ENCODE peak calls at places on chromosomes 2 and 18, in seven cellular contexts. G, I, C, T, S, L and M are unnamed samples.

GRCh38 chr2:180520206-180520605 is 460.2 kb upstream of the UBE2E3 start:
- DNase-seq in S (peak), I (no peak), C (no peak), T (no peak), G (peak), L (no peak), M (no peak)

GRCh38 chr2:72745679-72746368 is 80.0 kb downstream of the EXOC6B start:
- DNase-seq in T (no peak), G (peak), L (no peak), C (no peak), I (no peak), S (peak), M (no peak)

GRCh38 chr2:95330939-95331338 is 33.8 kb downstream of the KCNIP3 start:
- DNase-seq in I (no peak), G (no peak), C (no peak), S (no peak), T (no peak), L (no peak), M (no peak)

GRCh38 chr2:198055726-198056125 is 251.3 kb downstream of the PLCL1 start:
- DNase-seq in L (no peak), G (peak), T (no peak), I (no peak), C (no peak), S (no peak), M (no peak)

GRCh38 chr2:86398500-86398899 is 42.7 kb upstream of the KDM3A start:
- DNase-seq in L (no peak), T (no peak), I (no peak), G (no peak), S (no peak), C (no peak), M (no peak)

GRCh38 chr2:204407209-204408070 is 137.8 kb upstream of the PARD3B start:
- DNase-seq in C (no peak), S (no peak), I (no peak), T (no peak), G (peak), L (no peak), M (no peak)

GRCh38 chr2:218959141-218959731 is at the start of gene CDK5R2:
- DNase-seq in S (peak), C (peak), G (peak), I (peak), L (peak), T (peak), M (peak)

GRCh38 chr2:115034801-115035200 is 592.4 kb downstream of the DPP10 start:
- DNase-seq in T (peak), L (no peak), I (no peak), G (no peak), S (no peak), C (no peak), M (no peak)

GRCh38 chr2:221488134-221488807 is 83.8 kb downstream of the EPHA4 start:
- DNase-seq in G (no peak), C (no peak), L (no peak), I (no peak), T (no peak), S (no peak), M (no peak)

GRCh38 chr2:20148841-20149702 is 75.9 kb downstream of the SDC1 start:
- DNase-seq in T (no peak), I (no peak), C (no peak), S (peak), G (no peak), L (no peak), M (peak)

GRCh38 chr18:9704233-9705118 is 3.6 kb upstream of the RAB31 start:
- DNase-seq in L (no peak), S (no peak), C (no peak), I (peak), T (no peak), G (peak), M (no peak)

GRCh38 chr2:84493494-84493893 is 22.8 kb upstream of the DNAH6 start:
- DNase-seq in S (peak), T (no peak), G (peak), L (peak), C (no peak), I (no peak), M (no peak)

GRCh38 chr2:158996378-158996993 is 28.0 kb downstream of the TANC1 start:
- DNase-seq in L (no peak), T (no peak), G (no peak), I (no peak), C (no peak), S (no peak), M (no peak)

GRCh38 chr18:3852321-3852720 is 402.3 kb downstream of the TGIF1 start:
- DNase-seq in G (peak), S (peak), I (no peak), C (no peak), T (no peak), L (no peak), M (no peak)

GRCh38 chr2:218284106-218284811 is 8.0 kb downstream of the TMBIM1 start:
- DNase-seq in C (no peak), L (no peak), S (peak), I (peak), G (no peak), T (no peak), M (peak)

GRCh38 chr2:37645836-37646235 is 25.6 kb downstream of the CDC42EP3 start:
- DNase-seq in G (no peak), I (no peak), C (no peak), L (no peak), T (peak), S (no peak), M (no peak)

DNA sequence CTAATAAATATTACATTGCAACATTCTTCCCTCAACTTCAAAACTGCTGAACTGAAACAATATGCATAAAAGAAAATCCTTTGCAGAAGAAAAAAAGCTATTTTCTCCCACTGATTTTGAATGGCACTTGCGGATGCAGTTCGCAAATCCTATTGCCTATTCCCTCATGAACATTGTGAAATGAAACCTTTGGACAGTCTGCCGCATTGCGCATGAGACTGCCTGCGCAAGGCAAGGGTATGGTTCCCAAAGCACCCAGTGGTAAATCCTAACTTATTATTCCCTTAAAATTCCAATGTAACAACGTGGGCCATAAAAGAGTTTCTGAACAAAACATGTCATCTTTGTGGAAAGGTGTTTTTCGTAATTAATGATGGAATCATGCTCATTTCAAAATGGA is 8.4 kb downstream of the HOXD8 start:
- DNase-seq in L (no peak), T (no peak), I (peak), G (no peak), S (peak), C (no peak), M (no peak)
- H3K4me3 ChIP-seq in L (no peak), T (no peak), I (no peak), G (no peak), S (peak), C (no peak), M (peak)

GRCh38 chr2:229269986-229270385 is 1.1 kb downstream of the PID1 start:
- DNase-seq in I (no peak), L (no peak), T (no peak), C (no peak), S (no peak), G (peak), M (no peak)
- H3K4me3 ChIP-seq in I (peak), L (peak), T (peak), C (peak), S (peak), G (no peak), M (peak)

DNA sequence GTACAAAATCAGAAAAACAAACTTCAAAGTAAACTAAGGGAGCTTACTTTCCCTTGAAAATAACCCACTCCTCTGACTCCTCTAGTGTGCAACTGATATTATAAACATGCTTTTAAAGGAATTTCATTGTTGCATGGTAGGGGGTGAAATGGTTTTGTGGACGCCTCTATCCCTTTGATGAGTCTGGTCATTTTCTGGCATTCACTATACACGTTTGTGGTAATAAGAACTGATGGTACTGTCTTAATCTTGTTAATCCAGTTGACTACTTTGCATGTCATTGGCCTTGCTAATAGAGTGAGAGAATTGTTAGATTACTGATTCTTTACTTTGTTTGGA is 2.8 kb downstream of the INSIG2 start:
- DNase-seq in I (no peak), C (no peak), T (no peak), G (no peak), L (no peak), S (no peak), M (no peak)
- H3K4me3 ChIP-seq in I (no peak), C (no peak), T (no peak), G (no peak), L (no peak), S (no peak), M (no peak)

DNA sequence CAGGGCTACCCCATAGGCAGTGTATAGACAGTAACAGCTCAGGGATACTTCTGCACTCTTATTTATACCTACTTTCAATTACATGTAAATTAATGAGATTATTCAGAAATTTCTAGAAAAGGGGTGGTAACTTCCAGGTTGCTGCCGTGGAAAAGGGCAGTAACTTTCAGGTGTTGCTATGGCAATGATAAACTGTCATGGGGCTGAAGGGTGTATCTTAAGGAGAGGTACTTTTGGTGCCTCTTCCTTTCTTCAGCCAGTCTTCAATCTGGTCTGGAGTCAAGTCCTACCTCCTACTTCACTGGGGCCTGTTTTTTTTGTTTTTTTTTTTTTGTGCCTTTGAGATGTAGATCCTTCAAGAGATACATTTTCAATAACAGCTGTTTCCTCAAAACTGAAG is 35.2 kb upstream of the DNAJC10 start:
- DNase-seq in S (no peak), T (no peak), L (no peak), G (no peak), I (no peak), C (no peak), M (no peak)
- H3K4me3 ChIP-seq in S (no peak), T (no peak), L (no peak), G (no peak), I (no peak), C (no peak), M (no peak)